ENCODE peak calls at places on chromosome 20, in five cellular contexts. One of them, this sample, is unnamed.

GRCh38 chr20:61448396-61448795 is 196.3 kb downstream of the CDH4 start:
- DNase-seq in NT2/D1: no peak
- DNase-seq in sigmoid colon: no peak
- DNase-seq in thoracic aorta: no peak
- DNase-seq in PC-9: no peak
- DNase-seq in this sample: no peak

GRCh38 chr20:41330343-41330720 is 10.3 kb upstream of the LPIN3 start:
- DNase-seq in PC-9: no peak
- DNase-seq in thoracic aorta: no peak
- DNase-seq in sigmoid colon: no peak
- DNase-seq in NT2/D1: no peak
- DNase-seq in this sample: no peak

GRCh38 chr20:57211949-57212889 is 54.2 kb downstream of the BMP7 start:
- DNase-seq in PC-9: peak; percentile 84
- DNase-seq in sigmoid colon: peak; percentile 91
- DNase-seq in thoracic aorta: peak; percentile 23
- DNase-seq in NT2/D1: peak; percentile 36
- DNase-seq in this sample: no peak

GRCh38 chr20:48771542-48771941 is 56.3 kb downstream of the PREX1 start:
- DNase-seq in sigmoid colon: no peak
- DNase-seq in NT2/D1: no peak
- DNase-seq in thoracic aorta: no peak
- DNase-seq in PC-9: no peak
- DNase-seq in this sample: no peak

GRCh38 chr20:57616143-57616951 is 3.9 kb downstream of the ZBP1 start:
- DNase-seq in thoracic aorta: no peak
- DNase-seq in PC-9: no peak
- DNase-seq in NT2/D1: no peak
- DNase-seq in sigmoid colon: no peak
- DNase-seq in this sample: no peak

GRCh38 chr20:38175221-38176030 is 10.4 kb upstream of the TGM2 start:
- DNase-seq in sigmoid colon: peak; percentile 54
- DNase-seq in thoracic aorta: no peak
- DNase-seq in NT2/D1: no peak
- DNase-seq in PC-9: no peak
- DNase-seq in this sample: no peak

GRCh38 chr20:46974669-46975434 is 80.2 kb downstream of the EYA2 start:
- DNase-seq in PC-9: no peak
- DNase-seq in sigmoid colon: no peak
- DNase-seq in NT2/D1: no peak
- DNase-seq in thoracic aorta: no peak
- DNase-seq in this sample: no peak

GRCh38 chr20:48892849-48893352 is 28.6 kb upstream of the ARFGEF2 start:
- DNase-seq in thoracic aorta: no peak
- DNase-seq in NT2/D1: no peak
- DNase-seq in sigmoid colon: no peak
- DNase-seq in PC-9: no peak
- DNase-seq in this sample: no peak

GRCh38 chr20:52209154-52209571 is 17.6 kb upstream of the ZFP64 start:
- DNase-seq in NT2/D1: peak; percentile 50
- DNase-seq in thoracic aorta: no peak
- DNase-seq in sigmoid colon: no peak
- DNase-seq in PC-9: no peak
- DNase-seq in this sample: peak; percentile 50

GRCh38 chr20:5148581-5148980 is 21.8 kb downstream of the CDS2 start:
- DNase-seq in sigmoid colon: no peak
- DNase-seq in NT2/D1: no peak
- DNase-seq in thoracic aorta: no peak
- DNase-seq in PC-9: no peak
- DNase-seq in this sample: no peak

GRCh38 chr20:42067174-42067573 is 449.0 kb upstream of the CHD6 start:
- DNase-seq in thoracic aorta: no peak
- DNase-seq in sigmoid colon: no peak
- DNase-seq in NT2/D1: no peak
- DNase-seq in PC-9: no peak
- DNase-seq in this sample: no peak

GRCh38 chr20:51487525-51488279 is 54.8 kb downstream of the NFATC2 start:
- DNase-seq in PC-9: peak; percentile 93
- DNase-seq in NT2/D1: no peak
- DNase-seq in sigmoid colon: no peak
- DNase-seq in thoracic aorta: no peak
- DNase-seq in this sample: no peak

GRCh38 chr20:49919009-49919408 is 3.7 kb upstream of the SPATA2 start:
- DNase-seq in NT2/D1: no peak
- DNase-seq in sigmoid colon: peak; percentile 33
- DNase-seq in thoracic aorta: no peak
- DNase-seq in PC-9: no peak
- DNase-seq in this sample: no peak

GRCh38 chr20:53493201-53493908 is 100.3 kb downstream of the ZNF217 start:
- DNase-seq in sigmoid colon: no peak
- DNase-seq in thoracic aorta: no peak
- DNase-seq in NT2/D1: no peak
- DNase-seq in PC-9: no peak
- DNase-seq in this sample: no peak

GRCh38 chr20:36861625-36861874 is 14.4 kb upstream of the TLDC2 start:
- DNase-seq in sigmoid colon: peak; percentile 89
- DNase-seq in thoracic aorta: no peak
- DNase-seq in NT2/D1: no peak
- DNase-seq in PC-9: no peak
- DNase-seq in this sample: no peak
- H3K36me3 ChIP-seq in sigmoid colon: no peaks in the 10 kb centered on the region
- H3K36me3 ChIP-seq in thoracic aorta: no peaks in the 10 kb centered on the region
- H3K36me3 ChIP-seq in NT2/D1: peaks cover 45% of the 10 kb centered on the region
- H3K36me3 ChIP-seq in PC-9: no peaks in the 10 kb centered on the region
- H3K36me3 ChIP-seq in this sample: peaks cover 16% of the 10 kb centered on the region

DNA sequence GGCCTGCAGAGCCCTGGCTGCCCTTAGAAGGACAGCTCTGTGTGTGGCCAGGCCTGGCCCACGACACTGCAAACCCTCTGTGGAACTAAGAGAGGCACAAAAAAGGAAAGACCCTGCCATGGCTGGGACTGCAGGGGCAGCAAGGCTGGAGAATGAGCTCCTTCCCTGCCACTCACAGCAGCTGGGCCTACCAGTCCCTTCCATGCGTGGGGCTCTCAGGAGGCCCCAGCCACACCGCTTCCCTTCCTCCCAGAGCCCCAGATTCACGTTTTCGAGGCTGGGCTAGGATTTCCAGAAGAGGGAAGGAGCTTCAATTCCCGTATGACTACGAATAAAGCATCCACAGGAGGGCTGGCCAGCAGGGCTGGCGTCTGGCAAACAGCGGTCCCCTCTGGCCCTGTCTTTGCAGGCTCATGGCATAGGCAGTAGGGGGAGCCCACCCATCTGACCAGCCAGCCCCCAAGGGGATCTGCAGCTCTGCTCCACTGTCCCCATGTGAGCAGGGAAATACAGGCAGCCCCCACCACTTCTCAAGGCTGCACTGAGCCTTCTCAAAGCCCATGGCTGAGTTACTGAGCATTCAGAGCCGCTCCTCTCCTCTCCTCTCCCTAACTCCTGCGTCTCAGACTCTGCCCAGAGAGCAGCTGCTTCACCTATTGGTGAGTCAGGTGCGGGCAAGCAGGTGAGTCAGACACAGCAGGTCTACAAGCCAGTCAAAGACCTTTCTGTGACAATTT is 53.1 kb downstream of the NINL start:
- DNase-seq in PC-9: peak; percentile 56
- DNase-seq in thoracic aorta: no peak
- DNase-seq in sigmoid colon: no peak
- DNase-seq in NT2/D1: no peak
- DNase-seq in this sample: peak; percentile 17
- H3K4me3 ChIP-seq in PC-9: no peak overlapping the region
- H3K4me3 ChIP-seq in thoracic aorta: peak overlapping the region; percentile 67
- H3K4me3 ChIP-seq in sigmoid colon: no peak overlapping the region
- H3K4me3 ChIP-seq in NT2/D1: no peak overlapping the region
- H3K4me3 ChIP-seq in this sample: no peak overlapping the region

GRCh38 chr20:23143986-23144695 is 58.0 kb upstream of the CD93 start:
- DNase-seq in PC-9: peak; percentile 89
- DNase-seq in sigmoid colon: peak; percentile 59
- DNase-seq in NT2/D1: no peak
- DNase-seq in thoracic aorta: no peak
- DNase-seq in this sample: no peak

GRCh38 chr20:23146111-23146640 is 60.1 kb upstream of the CD93 start:
- DNase-seq in PC-9: no peak
- DNase-seq in sigmoid colon: peak; percentile 35
- DNase-seq in NT2/D1: no peak
- DNase-seq in thoracic aorta: no peak
- DNase-seq in this sample: no peak

GRCh38 chr20:23146857-23147256 is 60.7 kb upstream of the CD93 start:
- DNase-seq in NT2/D1: no peak
- DNase-seq in thoracic aorta: no peak
- DNase-seq in PC-9: no peak
- DNase-seq in sigmoid colon: no peak
- DNase-seq in this sample: no peak

GRCh38 chr20:23144856-23145255 is 58.7 kb upstream of the CD93 start:
- DNase-seq in PC-9: no peak
- DNase-seq in thoracic aorta: no peak
- DNase-seq in sigmoid colon: peak; percentile 22
- DNase-seq in NT2/D1: no peak
- DNase-seq in this sample: no peak

GRCh38 chr20:23145281-23145700 is 59.2 kb upstream of the CD93 start:
- DNase-seq in PC-9: no peak
- DNase-seq in NT2/D1: no peak
- DNase-seq in sigmoid colon: peak; percentile 60
- DNase-seq in thoracic aorta: peak; percentile 45
- DNase-seq in this sample: no peak
- H3K4me1 ChIP-seq in PC-9: peaks cover 93% of the 10 kb centered on the region
- H3K4me1 ChIP-seq in NT2/D1: no peaks in the 10 kb centered on the region
- H3K4me1 ChIP-seq in sigmoid colon: no peaks in the 10 kb centered on the region
- H3K4me1 ChIP-seq in thoracic aorta: peaks cover 29% of the 10 kb centered on the region
- H3K4me1 ChIP-seq in this sample: no peaks in the 10 kb centered on the region

GRCh38 chr20:34578040-34578439 is 19.5 kb downstream of the MAP1LC3A start:
- DNase-seq in NT2/D1: no peak
- DNase-seq in sigmoid colon: no peak
- DNase-seq in thoracic aorta: no peak
- DNase-seq in PC-9: no peak
- DNase-seq in this sample: no peak
- H3K36me3 ChIP-seq in NT2/D1: peaks cover 32% of the 10 kb centered on the region
- H3K36me3 ChIP-seq in sigmoid colon: peaks cover 10% of the 10 kb centered on the region
- H3K36me3 ChIP-seq in thoracic aorta: peaks cover 13% of the 10 kb centered on the region
- H3K36me3 ChIP-seq in PC-9: no peaks in the 10 kb centered on the region
- H3K36me3 ChIP-seq in this sample: no peaks in the 10 kb centered on the region

GRCh38 chr20:62677678-62678077 is 31.0 kb upstream of the NTSR1 start:
- DNase-seq in NT2/D1: no peak
- DNase-seq in PC-9: no peak
- DNase-seq in thoracic aorta: no peak
- DNase-seq in sigmoid colon: no peak
- DNase-seq in this sample: no peak
- H3K4me3 ChIP-seq in NT2/D1: no peak overlapping the region
- H3K4me3 ChIP-seq in PC-9: no peak overlapping the region
- H3K4me3 ChIP-seq in thoracic aorta: no peak overlapping the region
- H3K4me3 ChIP-seq in sigmoid colon: no peak overlapping the region
- H3K4me3 ChIP-seq in this sample: no peak overlapping the region

GRCh38 chr20:20699144-20699543 is 13.3 kb downstream of the RALGAPA2 start:
- DNase-seq in PC-9: no peak
- DNase-seq in NT2/D1: no peak
- DNase-seq in thoracic aorta: no peak
- DNase-seq in sigmoid colon: no peak
- DNase-seq in this sample: no peak

GRCh38 chr20:20694591-20694990 is 17.9 kb downstream of the RALGAPA2 start:
- DNase-seq in NT2/D1: no peak
- DNase-seq in PC-9: no peak
- DNase-seq in sigmoid colon: no peak
- DNase-seq in thoracic aorta: no peak
- DNase-seq in this sample: no peak

GRCh38 chr20:20699917-20700316 is 12.5 kb downstream of the RALGAPA2 start:
- DNase-seq in PC-9: no peak
- DNase-seq in sigmoid colon: no peak
- DNase-seq in thoracic aorta: no peak
- DNase-seq in NT2/D1: no peak
- DNase-seq in this sample: no peak

GRCh38 chr20:20695250-20695816 is 17.1 kb downstream of the RALGAPA2 start:
- DNase-seq in PC-9: no peak
- DNase-seq in thoracic aorta: no peak
- DNase-seq in sigmoid colon: no peak
- DNase-seq in NT2/D1: no peak
- DNase-seq in this sample: no peak

DNA sequence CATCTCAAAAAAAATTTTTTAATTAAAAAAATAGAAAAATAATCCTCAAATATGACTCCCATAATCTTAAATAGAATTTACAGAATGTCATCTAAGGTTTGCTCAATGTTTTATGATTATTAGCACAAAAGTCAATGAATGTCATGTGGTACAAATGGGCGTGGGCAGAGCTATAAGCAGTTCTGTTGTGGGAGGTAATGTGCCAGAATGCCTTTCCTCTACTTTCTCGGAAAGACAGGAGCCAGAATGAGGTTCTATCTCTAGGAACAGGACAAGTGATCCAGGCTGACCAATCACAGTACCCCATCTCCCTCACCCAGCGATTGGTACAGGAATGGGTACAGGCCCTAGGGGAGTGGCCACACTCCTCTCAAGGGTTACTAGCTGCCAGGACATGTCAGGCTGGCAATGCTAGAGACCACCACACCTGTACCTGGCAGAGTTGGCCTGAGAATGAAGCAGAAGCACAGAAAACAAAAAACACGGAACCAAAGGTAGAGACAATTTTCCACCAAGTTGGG is 15.1 kb downstream of the RALGAPA2 start:
- DNase-seq in thoracic aorta: no peak
- DNase-seq in PC-9: no peak
- DNase-seq in NT2/D1: no peak
- DNase-seq in sigmoid colon: no peak
- DNase-seq in this sample: no peak
- H3K4me1 ChIP-seq in thoracic aorta: peaks cover 7% of the 10 kb centered on the region
- H3K4me1 ChIP-seq in PC-9: peaks cover 9% of the 10 kb centered on the region
- H3K4me1 ChIP-seq in NT2/D1: no peaks in the 10 kb centered on the region
- H3K4me1 ChIP-seq in sigmoid colon: no peaks in the 10 kb centered on the region
- H3K4me1 ChIP-seq in this sample: no peaks in the 10 kb centered on the region